ENCODE peak calls at places on chromosomes 5 and 9, in nine cellular contexts. Z is activated CD4-positive, CD25-positive, alpha-beta regulatory T cell treated with anti-CD3 and anti-CD28 coated beads, Interleukin-2, amount 50 U/mL, for 72 hours; F is NCI-H1930; E is osteoblast; I is activated CD4-positive, alpha-beta T cell treated with anti-CD3 and anti-CD28 coated beads, Interleukin-2, amount 50 U/mL, for 1 hour; D is stimulated activated CD4-positive, alpha-beta T cell treated with anti-CD3 and anti-CD28 coated beads, Interleukin-2, amount 100 ng/mL, for 24 hours; T is DND-41; V is cardiac fibroblast; A is ELF-1. Y is an unnamed sample.

GRCh38 chr5:473344-474192 is 30.6 kb downstream of the EXOC3 start:
- DNase-seq in Z (peak), F (peak), E (peak), I (no peak), D (peak), T (peak), V (peak), A (peak), Y (peak)

GRCh38 chr5:102294996-102295395 is 1.1 kb downstream of the SLCO4C1 start:
- DNase-seq in Z (no peak), F (no peak), E (peak), I (no peak), D (no peak), T (no peak), V (no peak), A (peak), Y (no peak)

GRCh38 chr5:82387819-82388166 is 109.6 kb upstream of the RPS23 start:
- DNase-seq in Z (no peak), F (no peak), E (peak), I (no peak), D (no peak), T (no peak), V (no peak), A (no peak), Y (no peak)

GRCh38 chr9:78609471-78609870 is 312.5 kb downstream of the PSAT1 start:
- DNase-seq in Z (no peak), F (no peak), E (no peak), I (no peak), D (no peak), T (no peak), V (no peak), A (no peak), Y (no peak)

GRCh38 chr5:116763987-116764866 is 189.6 kb upstream of the SEMA6A start:
- DNase-seq in Z (no peak), F (no peak), E (no peak), I (no peak), D (no peak), T (no peak), V (no peak), A (peak), Y (no peak)

GRCh38 chr9:20391208-20391607 is 231.1 kb downstream of the MLLT3 start:
- DNase-seq in Z (no peak), F (no peak), E (no peak), I (no peak), D (no peak), T (no peak), V (no peak), A (no peak), Y (no peak)

GRCh38 chr9:101465330-101465915 is 29.8 kb upstream of the ALDOB start:
- DNase-seq in Z (no peak), F (no peak), E (no peak), I (no peak), D (no peak), T (peak), V (peak), A (peak), Y (no peak)

GRCh38 chr9:114690308-114690707 is 8.3 kb upstream of the TEX48 start:
- DNase-seq in Z (no peak), F (no peak), E (no peak), I (no peak), D (no peak), T (no peak), V (no peak), A (no peak), Y (no peak)

GRCh38 chr5:127392762-127393161 is 102.2 kb downstream of the MEGF10 start:
- DNase-seq in Z (no peak), F (no peak), E (no peak), I (no peak), D (no peak), T (no peak), V (no peak), A (no peak), Y (no peak)

GRCh38 chr9:91751922-91752321 is 198.1 kb downstream of the ROR2 start:
- DNase-seq in Z (no peak), F (no peak), E (no peak), I (no peak), D (no peak), T (no peak), V (peak), A (no peak), Y (no peak)

GRCh38 chr5:14161825-14162556 is 18.8 kb downstream of the TRIO start:
- DNase-seq in Z (no peak), F (no peak), E (no peak), I (no peak), D (no peak), T (no peak), V (no peak), A (no peak), Y (no peak)